ENCODE peak calls at places on chromosomes 2 and 18, in eight cellular contexts. U is RPMI8226, L is type B pancreatic cell, R is astrocyte, V is T follicular helper cell, S is NCI-H748 treated with DMSO at 0.1 percent for 48 hours, J is SW480, T is Kasumi-1. Y is an unnamed sample.
A peak's percentile ranks its signal among the peaks of the same experiment; 100 is the strongest.

GRCh38 chr18:48488388-48488850 is 50.4 kb upstream of the CTIF start:
- DNase-seq in T (no peak), V (no peak), S (no peak), L (no peak), R (peak; percentile 95), U (no peak), J (peak; percentile 40), Y (peak; percentile 94)

GRCh38 chr2:56386657-56387056 is 202.9 kb downstream of the CCDC85A start:
- DNase-seq in J (no peak), R (no peak), V (no peak), T (no peak), U (no peak), S (no peak), L (no peak), Y (no peak)

GRCh38 chr2:172084734-172085459 is 410 bp upstream of the DLX1 start:
- DNase-seq in J (peak; percentile 95), V (no peak), U (peak; percentile 90), T (peak; percentile 89), R (peak; percentile 84), L (peak; percentile 90), S (peak; percentile 90), Y (peak; percentile 97)

GRCh38 chr18:49022311-49023280 is 71.8 kb upstream of the SMAD7 start:
- DNase-seq in V (no peak), L (peak; percentile 59), U (no peak), T (no peak), J (no peak), S (no peak), R (no peak), Y (no peak)

GRCh38 chr2:235773188-235773928 is 279.5 kb downstream of the AGAP1 start:
- DNase-seq in V (no peak), T (no peak), L (no peak), U (no peak), S (no peak), R (no peak), J (no peak), Y (no peak)

GRCh38 chr2:9347411-9347853 is 75.9 kb downstream of the ITGB1BP1 start:
- DNase-seq in U (no peak), S (no peak), T (no peak), R (no peak), J (no peak), V (no peak), L (no peak), Y (peak; percentile 27)

GRCh38 chr2:20447437-20448245 is 767 bp downstream of the RHOB start:
- DNase-seq in L (no peak), S (no peak), U (peak; percentile 71), T (no peak), R (no peak), J (peak; percentile 40), V (peak; percentile 4), Y (peak; percentile 43)

GRCh38 chr2:54954705-54955357 is 95.4 kb downstream of the RTN4 start:
- DNase-seq in U (no peak), L (no peak), R (no peak), T (no peak), J (no peak), S (no peak), V (no peak), Y (no peak)

GRCh38 chr2:110101911-110102774 is 13.5 kb downstream of the MALL start:
- DNase-seq in L (no peak), U (no peak), S (no peak), R (peak; percentile 74), T (no peak), J (peak; percentile 52), V (no peak), Y (peak; percentile 41)

GRCh38 chr2:1748741-1749488 is 4.6 kb upstream of the PXDN start:
- DNase-seq in T (no peak), S (no peak), J (no peak), U (no peak), V (no peak), R (no peak), L (no peak), Y (no peak)

GRCh38 chr2:46157072-46157965 is 139.9 kb upstream of the EPAS1 start:
- DNase-seq in T (no peak), J (no peak), L (no peak), R (no peak), U (no peak), V (no peak), S (no peak), Y (no peak)

GRCh38 chr2:48287971-48288370 is 242.0 kb upstream of the STON1 start:
- DNase-seq in T (peak; percentile 94), U (no peak), R (no peak), L (no peak), J (no peak), S (no peak), V (no peak), Y (no peak)

GRCh38 chr2:73998451-73998850 is 13.7 kb downstream of the TET3 start:
- DNase-seq in R (no peak), S (no peak), L (no peak), U (no peak), V (peak; percentile 57), J (no peak), T (no peak), Y (no peak)

GRCh38 chr18:9973461-9973860 is 59.6 kb downstream of the VAPA start:
- DNase-seq in L (no peak), U (no peak), V (no peak), R (no peak), J (peak; percentile 94), T (no peak), S (no peak), Y (no peak)

GRCh38 chr2:232238108-232238507 is 140.4 kb upstream of the ALPP start:
- DNase-seq in S (no peak), T (no peak), R (no peak), U (no peak), L (no peak), V (no peak), J (no peak), Y (no peak)

GRCh38 chr2:20565623-20566236 is 85.2 kb downstream of the HS1BP3 start:
- DNase-seq in J (no peak), U (no peak), S (no peak), L (no peak), R (peak; percentile 41), T (no peak), V (no peak), Y (no peak)

Y was measured in LHCN-M2.